ENCODE peak calls at places on chromosomes 5 and 9, in six cellular contexts. C, Z, S, V, H and K are unnamed samples.

GRCh38 chr5:179368806-179369529 is 23.7 kb upstream of the ADAMTS2 start:
- DNase-seq in C (no peak), Z (no peak), S (no peak), V (no peak), H (no peak), K (no peak)

GRCh38 chr9:96417610-96418073 is 528 bp downstream of the ZNF367 start:
- DNase-seq in C (no peak), Z (no peak), S (no peak), V (peak; percentile 18), H (peak; percentile 22), K (no peak)

GRCh38 chr9:28050046-28050445 is 476.8 kb upstream of the C9orf72 start:
- DNase-seq in C (no peak), Z (no peak), S (no peak), V (no peak), H (no peak), K (no peak)

GRCh38 chr5:6757414-6757969 is 44.3 kb downstream of the TENT4A start:
- DNase-seq in C (no peak), Z (no peak), S (no peak), V (no peak), H (no peak), K (no peak)

GRCh38 chr9:84808416-84808815 is 138.9 kb downstream of the NTRK2 start:
- DNase-seq in C (no peak), Z (no peak), S (no peak), V (no peak), H (no peak), K (no peak)

GRCh38 chr5:169160405-169160901 is 140.5 kb downstream of the SLIT3 start:
- DNase-seq in C (no peak), Z (no peak), S (no peak), V (no peak), H (peak; percentile 5), K (no peak)

GRCh38 chr9:89657765-89658164 is 53.0 kb downstream of the GADD45G start:
- DNase-seq in C (no peak), Z (no peak), S (no peak), V (no peak), H (peak; percentile 19), K (no peak)

GRCh38 chr5:131377785-131378325 is 114.0 kb downstream of the CDC42SE2 start:
- DNase-seq in C (no peak), Z (peak; percentile 86), S (no peak), V (no peak), H (peak; percentile 73), K (no peak)

GRCh38 chr5:128353416-128354107 is 184.5 kb downstream of the FBN2 start:
- DNase-seq in C (no peak), Z (no peak), S (no peak), V (no peak), H (no peak), K (no peak)

GRCh38 chr9:86945868-86946711 is 1.2 kb downstream of the GAS1 start:
- DNase-seq in C (peak; percentile 66), Z (peak; percentile 75), S (peak; percentile 73), V (no peak), H (peak; percentile 64), K (peak; percentile 77)
- H2BK5ac ChIP-seq in C (no peak overlapping the region), Z (peak overlapping the region; percentile 83), S (no peak overlapping the region), V (peak overlapping the region; percentile 100), H (peak overlapping the region; percentile 62), K (no peak overlapping the region)

DNA sequence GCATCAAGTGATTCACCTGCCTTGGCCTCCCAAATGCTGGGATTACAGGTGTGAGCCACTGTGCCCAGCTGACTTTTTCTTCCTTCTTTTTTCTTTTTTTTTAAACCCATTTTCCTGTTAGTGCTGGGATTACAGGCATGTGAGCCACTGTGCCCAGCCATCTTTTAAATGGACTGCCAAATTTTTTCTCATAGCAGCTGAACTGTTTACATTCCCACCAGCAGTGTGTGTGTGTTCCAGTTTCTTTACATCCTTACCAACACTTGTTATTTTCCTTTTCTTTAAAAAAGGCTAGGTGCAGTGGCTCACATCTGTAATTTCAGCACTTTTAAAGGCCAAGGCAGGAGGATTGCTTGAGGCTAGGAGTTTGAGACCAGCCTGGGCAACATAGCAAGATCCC is 76.9 kb downstream of the UBE2R2 start:
- DNase-seq in C (no peak), Z (peak; percentile 27), S (no peak), V (no peak), H (no peak), K (no peak)
- H3K18ac ChIP-seq in C (no peak overlapping the region), Z (no peak overlapping the region), S (no peak overlapping the region), V (no peak overlapping the region), H (no peak overlapping the region), K (no peak overlapping the region)

DNA sequence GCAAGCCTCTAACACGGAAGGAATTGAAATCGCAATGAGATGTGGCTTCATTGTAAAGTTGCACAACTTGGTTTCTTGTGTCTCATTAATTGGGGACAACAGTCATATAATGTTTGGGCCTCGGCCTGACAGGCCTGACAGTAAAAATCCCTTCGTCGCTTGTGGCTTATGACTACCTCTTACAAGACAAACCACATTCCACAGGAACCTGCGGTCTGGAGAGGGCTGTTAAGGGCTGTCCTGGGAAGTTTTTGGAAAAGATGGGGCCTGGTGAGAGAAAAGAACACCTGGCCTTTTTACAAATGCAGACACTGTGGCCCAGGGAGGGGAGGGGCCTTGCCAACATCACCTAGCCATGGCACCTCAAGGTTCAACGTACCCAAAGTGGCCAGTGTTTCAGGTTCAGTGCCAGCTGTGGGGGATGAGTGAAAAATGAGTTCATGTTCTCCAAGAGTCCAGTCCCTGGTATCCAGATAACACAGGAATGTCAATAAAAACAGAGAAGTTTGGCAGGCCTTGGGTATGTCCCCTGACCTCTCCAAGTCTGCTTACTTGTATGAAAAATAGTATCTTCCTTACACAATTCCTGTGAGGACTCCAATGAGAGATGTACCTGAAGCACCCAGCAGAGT is 22.2 kb downstream of the SHB start:
- DNase-seq in C (peak; percentile 49), Z (peak; percentile 69), S (no peak), V (no peak), H (peak; percentile 72), K (peak; percentile 80)
- H2BK5ac ChIP-seq in C (no peak overlapping the region), Z (peak overlapping the region; percentile 90), S (peak overlapping the region; percentile 93), V (no peak overlapping the region), H (peak overlapping the region; percentile 80), K (peak overlapping the region; percentile 14)

DNA sequence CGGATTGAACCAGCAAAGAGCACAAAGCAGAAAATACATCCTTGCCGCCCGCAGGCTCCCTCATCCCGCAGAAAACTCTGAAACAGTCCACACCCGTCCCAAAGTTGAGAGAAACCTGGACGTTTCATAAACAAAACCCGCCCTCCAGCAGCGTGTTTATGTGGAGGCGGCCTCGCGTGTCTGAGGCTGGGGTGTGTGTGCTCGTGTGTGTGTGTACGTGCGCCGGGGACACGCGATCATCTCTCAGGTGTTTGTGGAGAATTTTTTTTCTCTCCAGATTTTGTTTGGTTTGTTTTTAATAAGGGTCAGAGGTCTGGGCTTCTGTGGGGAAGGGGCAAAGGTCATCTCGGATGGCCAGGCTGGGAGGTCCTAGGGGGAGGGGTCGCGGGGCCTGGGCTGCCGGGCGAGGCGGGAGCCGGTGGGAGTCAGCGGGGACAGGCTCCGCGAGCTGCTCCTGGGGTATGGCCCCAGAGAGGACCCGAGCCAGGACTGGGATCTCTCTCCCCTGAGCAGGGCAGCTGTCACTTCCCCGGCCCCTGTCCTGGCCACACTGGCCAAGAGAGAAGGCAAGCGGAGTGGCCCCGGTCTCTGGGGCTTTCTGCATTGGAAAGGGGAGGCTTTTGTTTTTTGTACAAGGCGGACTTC is 206.4 kb downstream of the C9orf50 start:
- DNase-seq in C (no peak), Z (peak; percentile 63), S (no peak), V (peak; percentile 81), H (peak; percentile 91), K (no peak)
- H3K18ac ChIP-seq in C (peak overlapping the region; percentile 97), Z (peak overlapping the region; percentile 1), S (peak overlapping the region; percentile 87), V (peak overlapping the region; percentile 100), H (peak overlapping the region; percentile 100), K (peak overlapping the region; percentile 93)

DNA sequence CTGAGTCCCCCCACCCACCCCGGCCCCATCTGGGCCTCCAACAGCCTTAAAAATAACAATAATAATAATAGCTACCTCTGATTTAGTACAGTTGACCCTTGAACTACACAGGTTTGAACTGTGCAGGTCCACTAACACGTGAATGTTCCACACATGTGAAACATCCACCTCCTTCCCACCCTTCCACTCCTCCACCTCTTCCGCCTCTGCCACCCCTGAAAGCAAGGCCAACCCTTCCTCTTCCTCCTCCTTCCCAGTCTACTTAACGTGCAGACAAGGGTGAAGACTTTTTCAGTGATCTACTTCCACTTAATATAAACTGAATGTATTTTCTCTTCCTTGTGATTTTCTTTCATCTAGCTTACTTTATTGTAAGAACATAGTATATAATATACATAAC is 10.8 kb downstream of the PDGFRB start:
- DNase-seq in C (no peak), Z (peak; percentile 21), S (no peak), V (no peak), H (no peak), K (no peak)
- H2BK5ac ChIP-seq in C (no peak overlapping the region), Z (peak overlapping the region; percentile 98), S (no peak overlapping the region), V (no peak overlapping the region), H (no peak overlapping the region), K (peak overlapping the region; percentile 0)

GRCh38 chr9:7094052-7094451 is 336.3 kb downstream of the KDM4C start:
- DNase-seq in C (no peak), Z (peak; percentile 24), S (no peak), V (peak; percentile 3), H (peak; percentile 30), K (peak; percentile 64)

GRCh38 chr9:7095054-7095453 is 337.3 kb downstream of the KDM4C start:
- DNase-seq in C (no peak), Z (no peak), S (no peak), V (no peak), H (no peak), K (no peak)

GRCh38 chr9:7097040-7097715 is 339.4 kb downstream of the KDM4C start:
- DNase-seq in C (no peak), Z (no peak), S (no peak), V (no peak), H (no peak), K (no peak)

GRCh38 chr9:7093040-7093439 is 335.3 kb downstream of the KDM4C start:
- DNase-seq in C (no peak), Z (no peak), S (no peak), V (no peak), H (no peak), K (no peak)

GRCh38 chr9:7094576-7094975 is 336.8 kb downstream of the KDM4C start:
- DNase-seq in C (no peak), Z (no peak), S (no peak), V (no peak), H (no peak), K (no peak)
- H3K18ac ChIP-seq in C (no peak overlapping the region), Z (no peak overlapping the region), S (no peak overlapping the region), V (peak overlapping the region; percentile 31), H (no peak overlapping the region), K (peak overlapping the region; percentile 47)

DNA sequence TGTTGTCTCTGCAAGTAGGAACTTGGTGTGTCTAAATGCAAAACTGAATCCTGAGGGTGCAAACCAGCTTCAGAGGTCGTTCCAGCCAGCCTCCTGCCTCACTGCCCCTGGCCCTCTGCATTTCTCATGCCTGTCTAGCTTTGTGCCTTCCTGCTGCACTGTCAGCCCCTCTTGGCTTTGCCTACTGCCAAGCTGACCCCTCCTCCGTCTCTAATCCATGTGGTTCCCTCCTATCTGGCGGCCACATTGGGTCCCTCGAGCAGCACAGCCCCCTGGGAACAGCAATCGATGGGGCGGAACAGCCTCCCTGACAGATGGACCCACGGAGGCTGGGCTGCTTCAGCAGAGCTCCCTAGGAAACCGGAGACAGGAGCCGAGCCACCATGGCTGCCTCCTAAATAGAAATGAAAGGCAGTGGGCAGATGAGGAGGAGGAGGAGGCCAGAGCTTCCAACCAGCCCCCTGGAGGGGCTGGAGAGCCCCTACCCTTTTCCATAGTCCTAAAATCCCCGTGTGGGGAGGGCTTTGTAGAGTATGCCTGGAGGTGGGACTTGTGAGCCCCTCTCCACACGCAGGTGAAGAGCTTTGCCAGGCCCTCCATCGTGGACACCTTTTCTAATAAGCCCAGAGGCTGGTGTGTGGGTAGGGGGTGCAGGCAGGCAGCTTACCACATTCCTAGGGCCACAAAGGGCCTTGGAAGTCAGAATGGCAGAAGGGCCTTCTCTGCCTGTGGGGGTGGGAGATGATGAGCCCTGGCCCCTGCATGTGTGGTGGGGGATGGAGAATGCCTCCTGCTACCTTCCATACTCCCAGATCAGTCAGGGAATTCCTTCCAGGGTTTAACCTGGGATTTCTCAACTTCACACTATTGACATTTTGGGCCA is 9.2 kb upstream of the CXXC5 start:
- DNase-seq in C (no peak), Z (no peak), S (peak; percentile 43), V (no peak), H (no peak), K (no peak)
- H2BK5ac ChIP-seq in C (no peak overlapping the region), Z (no peak overlapping the region), S (peak overlapping the region; percentile 68), V (no peak overlapping the region), H (no peak overlapping the region), K (peak overlapping the region; percentile 31)